ENCODE peak calls at places on chromosomes 11 and 22, in four cellular contexts. N, D, C and S are unnamed samples.
A peak's percentile ranks its signal among the peaks of the same experiment; 100 is the strongest.

GRCh38 chr11:1158681-1159525 is 1.1 kb downstream of the MUC5AC start:
- DNase-seq in N (no peak), C (no peak), D (no peak), S (no peak)

GRCh38 chr11:82906236-82906635 is 4.7 kb downstream of the DDIAS start:
- DNase-seq in D (peak; percentile 50), C (peak; percentile 30), N (peak; percentile 64), S (no peak)

GRCh38 chr11:17504330-17505107 is 27.9 kb upstream of the ABCC8 start:
- DNase-seq in C (peak; percentile 45), N (peak; percentile 74), D (peak; percentile 53), S (peak; percentile 4)

GRCh38 chr11:96464695-96465307 is 75.0 kb downstream of the JRKL start:
- DNase-seq in D (peak; percentile 74), N (peak; percentile 90), C (peak; percentile 68), S (peak; percentile 38)

GRCh38 chr11:122523841-122524531 is 131.5 kb upstream of the UBASH3B start:
- DNase-seq in N (no peak), D (no peak), C (peak; percentile 20), S (no peak)

GRCh38 chr11:111938687-111939160 is 1.6 kb downstream of the DIXDC1 start:
- DNase-seq in D (no peak), N (peak; percentile 32), C (peak; percentile 66), S (no peak)

GRCh38 chr22:45031629-45032403 is 22.0 kb upstream of the PHF21B start:
- DNase-seq in D (no peak), C (no peak), N (no peak), S (no peak)

GRCh38 chr11:123196060-123196714 is 1.1 kb upstream of the CLMP start:
- DNase-seq in C (no peak), D (no peak), N (no peak), S (no peak)

GRCh38 chr11:134613646-134614045 is 201.6 kb upstream of the B3GAT1 start:
- DNase-seq in C (no peak), D (no peak), N (no peak), S (no peak)

GRCh38 chr22:50136431-50137047 is 34.0 kb upstream of the PANX2 start:
- DNase-seq in N (no peak), C (no peak), D (no peak), S (no peak)

GRCh38 chr11:129117595-129118350 is 74.4 kb downstream of the ARHGAP32 start:
- DNase-seq in D (peak; percentile 66), N (peak; percentile 77), C (peak; percentile 67), S (no peak)

GRCh38 chr22:19811811-19812771 is 42.6 kb downstream of the GNB1L start:
- DNase-seq in D (no peak), C (no peak), N (no peak), S (no peak)

GRCh38 chr22:49673048-49673447 is 154.6 kb downstream of the BRD1 start:
- DNase-seq in C (no peak), D (no peak), N (no peak), S (no peak)

GRCh38 chr22:37544955-37545702 is 15.2 kb upstream of the CDC42EP1 start:
- DNase-seq in C (peak; percentile 44), N (peak; percentile 78), D (peak; percentile 77), S (no peak)

GRCh38 chr22:48820481-48821345 is 1007.0 kb downstream of the BRD1 start:
- DNase-seq in C (no peak), N (no peak), D (no peak), S (no peak)

GRCh38 chr11:57094206-57094940 is 87.4 kb upstream of the LRRC55 start:
- DNase-seq in N (no peak), D (no peak), C (peak; percentile 45), S (no peak)

GRCh38 chr11:45982656-45983470 is 60.4 kb downstream of the LARGE2 start:
- DNase-seq in N (no peak), C (peak; percentile 93), D (no peak), S (no peak)

GRCh38 chr11:31757245-31757835 is 53.8 kb downstream of the PAX6 start:
- DNase-seq in N (no peak), C (peak; percentile 11), D (no peak), S (no peak)

GRCh38 chr11:86486261-86487030 is 111.8 kb downstream of the CCDC81 start:
- DNase-seq in N (no peak), C (peak; percentile 24), D (peak; percentile 82), S (no peak)

GRCh38 chr11:134678744-134679143 is 266.7 kb upstream of the B3GAT1 start:
- DNase-seq in N (no peak), D (no peak), C (no peak), S (no peak)

GRCh38 chr22:28009272-28009827 is 90.3 kb upstream of the PITPNB start:
- DNase-seq in N (peak; percentile 75), D (peak; percentile 72), C (peak; percentile 95), S (peak; percentile 42)

GRCh38 chr11:88341852-88342251 is 4.3 kb upstream of the CTSC start:
- DNase-seq in C (no peak), N (no peak), D (peak; percentile 27), S (no peak)

GRCh38 chr22:19432092-19432844 is at the start of gene MRPL40:
- DNase-seq in D (peak; percentile 70), N (peak; percentile 91), C (peak; percentile 95), S (peak; percentile 68)

GRCh38 chr11:75768112-75768908 is at the start of gene DGAT2:
- DNase-seq in N (peak; percentile 82), C (peak; percentile 66), D (peak; percentile 53), S (no peak)

GRCh38 chr11:12149672-12150225 is 39.4 kb downstream of the MICAL2 start:
- DNase-seq in C (peak; percentile 85), N (no peak), D (no peak), S (no peak)

GRCh38 chr11:11382858-11383532 is 29.9 kb upstream of the CSNK2A3 start:
- DNase-seq in C (no peak), D (no peak), N (no peak), S (no peak)

GRCh38 chr22:27253541-27253940 is 548.0 kb downstream of the MN1 start:
- DNase-seq in C (no peak), N (no peak), D (no peak), S (no peak)

GRCh38 chr22:29073618-29074275 is 912 bp downstream of the KREMEN1 start:
- DNase-seq in D (no peak), C (peak; percentile 9), N (no peak), S (no peak)

GRCh38 chr22:31148516-31148915 is 8.2 kb upstream of the PLA2G3 start:
- DNase-seq in N (no peak), D (no peak), C (peak; percentile 45), S (no peak)

GRCh38 chr22:31153357-31153756 is 6.6 kb upstream of the RNF185 start:
- DNase-seq in C (no peak), N (no peak), D (no peak), S (no peak)

GRCh38 chr22:31151872-31152271 is 8.1 kb upstream of the RNF185 start:
- DNase-seq in N (no peak), C (no peak), D (no peak), S (no peak)

GRCh38 chr22:31148953-31149627 is 8.8 kb upstream of the PLA2G3 start:
- DNase-seq in C (peak; percentile 67), D (peak; percentile 60), N (peak; percentile 70), S (no peak)

GRCh38 chr22:31150615-31151014 is 9.4 kb upstream of the RNF185 start:
- DNase-seq in C (no peak), N (peak; percentile 18), D (no peak), S (no peak)
- TF ChIP-seq CTCF in C (peak; percentile 45), N (peak; percentile 53), D (peak; percentile 60), S (peak; percentile 13)

GRCh38 chr11:66725114-66725513 is 3.9 kb downstream of the SPTBN2 start:
- DNase-seq in D (no peak), C (no peak), N (no peak), S (no peak)

GRCh38 chr11:66723693-66724092 is 5.3 kb downstream of the SPTBN2 start:
- DNase-seq in N (peak; percentile 63), C (no peak), D (peak; percentile 43), S (no peak)

GRCh38 chr11:66727282-66727882 is 1.6 kb downstream of the SPTBN2 start:
- DNase-seq in C (peak; percentile 44), D (no peak), N (peak; percentile 50), S (no peak)

GRCh38 chr11:66727883-66728759 is 895 bp downstream of the SPTBN2 start:
- DNase-seq in D (no peak), C (no peak), N (no peak), S (no peak)

DNA sequence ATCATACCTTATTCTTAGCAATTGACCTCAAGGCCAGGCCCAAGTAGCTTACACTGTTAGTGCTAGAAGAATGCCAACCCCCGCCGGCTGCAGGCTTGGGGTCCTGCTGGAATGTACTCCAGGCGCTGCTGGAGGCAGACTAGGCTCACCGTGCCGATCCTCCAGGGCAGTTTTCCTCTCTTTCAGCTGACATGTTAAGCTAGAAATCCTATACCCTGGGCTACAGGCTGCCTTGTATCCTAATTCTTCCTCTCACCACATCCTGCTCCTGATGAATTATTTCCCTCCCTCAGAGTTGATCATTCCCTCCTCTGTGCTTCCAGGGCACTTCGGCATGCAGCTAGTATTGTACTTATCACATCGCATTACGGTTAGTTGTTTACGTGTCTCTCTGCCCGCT is 3.4 kb downstream of the SPTBN2 start:
- DNase-seq in C (peak; percentile 56), D (no peak), N (no peak), S (no peak)
- H4K20me1 ChIP-seq in C (no peaks in the 10 kb centered on the region), D (no peaks in the 10 kb centered on the region), N (no peaks in the 10 kb centered on the region), S (no peaks in the 10 kb centered on the region)

DNA sequence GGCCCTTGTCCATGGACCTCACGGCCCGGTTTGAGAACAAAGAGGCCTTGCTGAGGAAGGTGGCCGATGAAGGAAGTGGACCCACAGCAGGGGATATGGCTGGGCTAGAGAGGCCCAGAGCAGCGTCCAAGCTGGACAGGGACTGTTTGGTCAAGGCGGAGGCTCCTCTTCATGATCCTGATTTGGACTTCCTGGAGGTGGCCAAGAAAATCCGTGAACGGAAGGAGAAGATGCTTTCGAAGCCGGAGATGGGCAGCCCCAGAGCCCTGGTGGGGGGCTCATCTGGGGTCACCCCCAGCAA is 76.3 kb downstream of the KIAA1671 start:
- DNase-seq in N (no peak), C (no peak), D (no peak), S (no peak)
- TF ChIP-seq CTCF in N (peak; percentile 15), C (no peak), D (no peak), S (no peak)

GRCh38 chr11:121143921-121144320 is 42.9 kb downstream of the TECTA start:
- DNase-seq in D (no peak), N (no peak), C (no peak), S (no peak)
- H4K20me1 ChIP-seq in D (peaks cover 2% of the 10 kb centered on the region), N (no peaks in the 10 kb centered on the region), C (no peaks in the 10 kb centered on the region), S (no peaks in the 10 kb centered on the region)

GRCh38 chr11:92136792-92137191 is 87.8 kb upstream of the FAT3 start:
- DNase-seq in C (no peak), D (no peak), N (peak; percentile 51), S (no peak)
- TF ChIP-seq CTCF in C (no peak), D (peak; percentile 39), N (peak; percentile 58), S (peak; percentile 11)